ENCODE peak calls at places on chromosomes 3 and 15, in seven cellular contexts. D, W, M, K, Q, L and X are unnamed samples.

GRCh38 chr3:192409838-192410683 is 317.3 kb downstream of the FGF12 start:
- DNase-seq in L (no peak), W (no peak), D (no peak), M (no peak), Q (peak; percentile 35), K (peak; percentile 54), X (no peak)

GRCh38 chr3:184031187-184031792 is at the start of gene HTR3D:
- DNase-seq in M (no peak), L (no peak), K (no peak), W (no peak), D (no peak), Q (no peak), X (no peak)

GRCh38 chr15:68783226-68784054 is 37.3 kb downstream of the ANP32A start:
- DNase-seq in L (no peak), K (peak; percentile 75), M (no peak), D (peak; percentile 62), Q (no peak), W (peak; percentile 49), X (no peak)

GRCh38 chr3:151477596-151478375 is 16.9 kb upstream of the IGSF10 start:
- DNase-seq in W (peak; percentile 40), L (no peak), D (no peak), Q (no peak), M (no peak), K (no peak), X (no peak)

GRCh38 chr3:169189486-169189885 is 474.0 kb downstream of the MECOM start:
- DNase-seq in Q (no peak), K (no peak), M (no peak), L (no peak), W (peak; percentile 45), D (no peak), X (no peak)

GRCh38 chr3:149969110-149969944 is 1.4 kb downstream of the PFN2 start:
- DNase-seq in K (peak; percentile 42), W (peak; percentile 81), M (peak; percentile 59), Q (no peak), L (peak; percentile 27), D (peak; percentile 46), X (peak; percentile 54)

GRCh38 chr3:144067059-144067458 is 95.4 kb downstream of the DIPK2A start:
- DNase-seq in K (no peak), Q (no peak), W (no peak), L (no peak), M (no peak), D (no peak), X (no peak)

GRCh38 chr3:149618151-149619123 is 39.4 kb downstream of the WWTR1 start:
- DNase-seq in D (no peak), Q (no peak), W (no peak), K (no peak), L (no peak), M (no peak), X (no peak)

GRCh38 chr3:8856031-8856430 is 86.6 kb upstream of the OXTR start:
- DNase-seq in D (no peak), Q (no peak), L (no peak), W (no peak), M (no peak), K (no peak), X (no peak)

GRCh38 chr3:17151598-17152373 is 267.0 kb downstream of the PLCL2 start:
- DNase-seq in D (no peak), W (no peak), L (peak; percentile 20), M (no peak), K (no peak), Q (no peak), X (no peak)

GRCh38 chr3:17154941-17155340 is 270.2 kb downstream of the PLCL2 start:
- DNase-seq in Q (no peak), L (no peak), M (no peak), D (no peak), W (no peak), K (no peak), X (no peak)

GRCh38 chr3:17155951-17156350 is 271.2 kb downstream of the PLCL2 start:
- DNase-seq in L (no peak), D (no peak), M (no peak), K (no peak), W (no peak), Q (no peak), X (no peak)

GRCh38 chr3:17154221-17154620 is 269.5 kb downstream of the PLCL2 start:
- DNase-seq in K (no peak), D (no peak), W (no peak), Q (no peak), L (no peak), M (no peak), X (no peak)

DNA sequence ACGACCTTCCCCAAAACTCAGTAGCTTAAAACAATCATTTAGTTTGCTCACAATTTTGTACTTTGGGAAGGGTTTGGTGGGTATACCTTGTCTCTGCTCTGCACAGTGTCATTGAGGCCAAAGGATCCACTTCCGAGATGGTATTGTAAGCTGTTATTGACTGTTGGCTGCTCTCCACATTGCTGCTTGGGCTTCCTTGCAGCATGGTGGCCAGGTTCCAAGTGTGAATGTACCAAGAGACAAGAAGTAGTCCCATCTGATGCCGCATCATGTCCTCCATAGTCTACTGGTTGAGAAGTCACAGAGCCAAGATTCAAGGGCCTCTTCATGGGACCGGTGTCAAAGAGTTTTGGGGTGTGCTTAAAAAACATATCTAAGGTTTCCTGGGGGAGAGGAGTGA is 268.5 kb downstream of the PLCL2 start:
- DNase-seq in K (no peak), Q (no peak), M (no peak), W (no peak), L (no peak), D (no peak), X (no peak)
- H3K4me3 ChIP-seq in K (no peak overlapping the region), Q (no peak overlapping the region), M (no peak overlapping the region), W (no peak overlapping the region), L (no peak overlapping the region), D (no peak overlapping the region), X (no peak overlapping the region)

DNA sequence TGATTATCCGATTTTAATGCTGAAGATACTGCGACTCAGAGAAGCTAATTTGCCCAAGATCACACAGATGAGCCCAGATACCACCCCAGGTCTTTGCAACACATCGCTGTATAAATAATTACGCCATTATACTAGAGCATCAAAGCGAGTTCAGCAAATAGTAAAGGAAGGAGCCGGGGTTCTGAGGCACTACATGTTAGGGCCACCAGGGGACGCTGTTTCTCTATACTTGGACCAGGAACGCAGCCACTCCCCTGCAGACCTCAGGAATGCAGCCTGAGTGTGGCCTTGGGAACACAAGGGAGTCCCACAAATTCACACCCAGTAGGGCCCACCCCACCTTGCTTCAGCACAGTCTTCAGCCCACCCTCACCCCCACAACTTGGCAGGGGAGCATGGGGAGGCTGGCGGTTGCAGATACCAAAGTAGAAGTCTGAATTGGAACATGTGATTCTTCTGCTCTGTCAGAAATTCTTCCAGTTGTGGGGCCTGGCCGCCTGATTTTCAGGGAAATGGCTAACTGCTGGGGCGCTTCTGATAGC is 57.8 kb upstream of the RYK start:
- DNase-seq in D (peak; percentile 85), W (peak; percentile 86), Q (peak; percentile 81), K (peak; percentile 69), M (no peak), L (peak; percentile 84), X (no peak)
- TF ChIP-seq CTCF in D (peak; percentile 99), W (peak; percentile 92), Q (peak; percentile 100), K (peak; percentile 92), M (peak; percentile 93), L (peak; percentile 100), X (peak; percentile 99)

GRCh38 chr3:66023254-66023653 is 15.5 kb downstream of the MAGI1 start:
- DNase-seq in W (no peak), K (no peak), Q (no peak), L (no peak), M (no peak), D (no peak), X (no peak)

GRCh38 chr3:66019896-66020295 is 18.8 kb downstream of the MAGI1 start:
- DNase-seq in Q (no peak), D (no peak), M (no peak), K (no peak), W (no peak), L (no peak), X (no peak)

GRCh38 chr3:66018047-66019033 is 20.4 kb downstream of the MAGI1 start:
- DNase-seq in K (no peak), D (no peak), M (no peak), Q (no peak), L (no peak), W (no peak), X (no peak)

GRCh38 chr3:66023728-66024390 is 14.9 kb downstream of the MAGI1 start:
- DNase-seq in K (no peak), Q (no peak), W (no peak), L (no peak), D (no peak), M (no peak), X (no peak)

GRCh38 chr3:66021731-66022131 is 17.0 kb downstream of the MAGI1 start:
- DNase-seq in K (peak; percentile 32), W (peak; percentile 67), D (no peak), Q (no peak), L (no peak), M (no peak), X (no peak)
- H3K4me3 ChIP-seq in K (peak overlapping the region; percentile 21), W (peak overlapping the region; percentile 71), D (no peak overlapping the region), Q (no peak overlapping the region), L (no peak overlapping the region), M (no peak overlapping the region), X (no peak overlapping the region)

DNA sequence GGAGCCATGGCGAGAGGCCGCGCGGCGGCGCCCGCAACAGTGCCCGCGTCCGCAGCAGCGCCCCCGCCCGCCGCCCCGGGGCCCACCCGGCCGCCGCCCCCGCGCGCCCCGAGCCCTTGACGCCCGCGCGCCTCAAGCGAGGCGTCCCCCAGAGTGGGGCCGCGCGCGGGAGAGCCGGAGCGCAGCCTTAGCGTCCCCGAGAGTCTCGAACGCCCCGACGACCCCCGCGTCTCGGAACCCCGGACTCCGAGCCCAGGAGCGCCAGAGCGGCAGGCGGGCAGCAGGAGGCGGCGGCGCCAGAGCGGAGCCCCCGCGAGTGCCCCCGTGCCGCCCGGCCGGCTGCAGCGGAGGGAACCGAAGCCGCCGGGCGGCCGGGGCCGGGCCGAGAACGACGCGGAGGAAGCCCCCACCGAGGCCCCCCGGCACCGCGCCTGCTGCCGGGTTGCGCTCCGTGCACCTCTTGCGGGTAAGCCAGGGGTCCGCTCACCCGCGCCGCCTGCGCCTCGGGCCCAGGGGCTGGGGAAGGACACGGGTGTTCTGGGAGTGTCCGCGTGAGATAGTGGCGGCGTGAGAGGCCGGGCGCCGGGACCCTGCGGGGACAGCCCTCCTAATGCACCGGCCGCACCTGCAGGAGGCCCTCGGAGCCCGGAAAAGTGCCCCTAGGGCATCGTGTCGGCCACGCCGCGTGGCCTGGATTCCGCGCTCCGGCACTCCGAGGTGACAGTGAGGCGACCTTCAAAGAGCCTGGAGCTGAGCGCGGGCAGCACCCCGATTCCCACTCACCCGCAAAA is 51.9 kb upstream of the ULK4 start:
- DNase-seq in K (no peak), M (no peak), L (no peak), D (peak; percentile 82), W (peak; percentile 11), Q (no peak), X (no peak)
- TF ChIP-seq CTCF in K (no peak), M (no peak), L (no peak), D (peak; percentile 8), W (no peak), Q (no peak), X (no peak)

DNA sequence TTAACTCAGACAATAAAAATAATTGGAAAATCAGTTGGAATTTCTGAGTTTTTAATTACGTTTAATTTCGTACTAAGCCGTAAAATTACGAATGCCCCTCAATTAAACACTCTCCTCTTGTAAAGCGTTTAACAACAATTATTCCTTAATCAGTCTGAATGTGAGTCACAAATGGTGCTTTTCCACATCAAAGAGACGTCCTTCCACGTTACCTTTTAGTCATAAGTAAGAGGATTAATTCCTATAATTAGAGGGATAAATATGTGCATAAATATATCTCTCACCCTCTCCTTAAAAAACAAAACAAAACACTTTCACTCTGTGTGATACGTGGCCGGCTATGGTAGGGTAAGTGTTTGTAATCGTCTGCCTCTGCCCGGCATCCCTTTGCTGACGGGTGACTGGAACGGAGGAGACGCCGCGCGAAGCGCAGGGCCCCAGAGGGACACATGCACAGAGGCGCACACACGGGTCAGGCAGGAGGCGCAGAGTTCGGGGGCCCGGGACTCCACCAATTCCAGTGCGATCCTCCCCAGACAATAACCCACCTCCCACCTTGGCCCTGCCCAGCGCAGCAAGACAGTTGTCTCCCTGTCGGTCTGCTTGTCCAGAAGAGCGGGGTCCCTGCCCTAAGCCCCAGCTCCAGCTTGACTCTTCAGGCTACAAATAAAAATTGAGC is 9.7 kb upstream of the MEIS2 start:
- DNase-seq in L (no peak), Q (no peak), D (peak; percentile 51), W (no peak), K (no peak), M (no peak), X (no peak)
- H3K4me3 ChIP-seq in L (peak overlapping the region; percentile 41), Q (peak overlapping the region; percentile 76), D (peak overlapping the region; percentile 74), W (no peak overlapping the region), K (no peak overlapping the region), M (peak overlapping the region; percentile 57), X (peak overlapping the region; percentile 36)